ENCODE peak calls at places on chromosomes 12 and 14, in four cellular contexts. Q is pancreas, N is fibroblast of lung, V is A549. M is an unnamed sample.
A peak's percentile ranks its signal among the peaks of the same experiment; 100 is the strongest.

GRCh38 chr12:108700833-108701450 is 30.4 kb downstream of the CORO1C start:
- DNase-seq in Q (no peak), N (peak; percentile 58), V (no peak), M (no peak)

GRCh38 chr14:84003316-84003715 is 1526.6 kb upstream of the FLRT2 start:
- DNase-seq in Q (no peak), N (no peak), V (no peak), M (no peak)

GRCh38 chr12:119843100-119843499 is 34.0 kb downstream of the CIT start:
- DNase-seq in Q (no peak), N (peak; percentile 47), V (no peak), M (peak; percentile 20)

GRCh38 chr14:69643430-69644200 is 32.2 kb downstream of the SUSD6 start:
- DNase-seq in Q (peak; percentile 71), N (no peak), V (peak; percentile 80), M (no peak)

GRCh38 chr14:21379338-21379737 is 4.5 kb downstream of the SUPT16H start:
- DNase-seq in Q (no peak), N (no peak), V (no peak), M (no peak)

GRCh38 chr12:51874013-51874412 is 13.9 kb upstream of the ANKRD33 start:
- DNase-seq in Q (no peak), N (no peak), V (no peak), M (no peak)

GRCh38 chr12:46446645-46447044 is 74.1 kb upstream of the SLC38A2 start:
- DNase-seq in Q (no peak), N (peak; percentile 15), V (no peak), M (no peak)

GRCh38 chr12:42790761-42791151 is 201.2 kb upstream of the PRICKLE1 start:
- DNase-seq in Q (no peak), N (peak; percentile 73), V (peak; percentile 53), M (no peak)

GRCh38 chr12:106840217-106840616 is 65.7 kb downstream of the RIC8B start:
- DNase-seq in Q (no peak), N (peak; percentile 46), V (peak; percentile 80), M (no peak)

GRCh38 chr12:30025317-30025716 is 241.6 kb upstream of the TMTC1 start:
- DNase-seq in Q (no peak), N (no peak), V (no peak), M (no peak)

GRCh38 chr14:56195219-56195618 is 77.0 kb downstream of the PELI2 start:
- DNase-seq in Q (no peak), N (no peak), V (no peak), M (no peak)

GRCh38 chr12:124396544-124397398 is 101.9 kb downstream of the RFLNA start:
- DNase-seq in Q (no peak), N (no peak), V (peak; percentile 48), M (no peak)

GRCh38 chr14:64117671-64118402 is 176.3 kb downstream of the ESR2 start:
- DNase-seq in Q (peak; percentile 61), N (peak; percentile 57), V (peak; percentile 19), M (peak; percentile 52)

GRCh38 chr14:33488547-33488946 is 462.3 kb downstream of the EGLN3 start:
- DNase-seq in Q (no peak), N (no peak), V (no peak), M (no peak)

GRCh38 chr14:79605863-79606262 is 605.4 kb downstream of the DIO2 start:
- DNase-seq in Q (no peak), N (no peak), V (no peak), M (no peak)

GRCh38 chr12:54980341-54980740 is 4.2 kb downstream of the TESPA1 start:
- DNase-seq in Q (no peak), N (no peak), V (no peak), M (no peak)

GRCh38 chr12:3617565-3617964 is 126.6 kb downstream of the PRMT8 start:
- DNase-seq in Q (peak; percentile 14), N (no peak), V (no peak), M (no peak)

GRCh38 chr12:49588761-49589516 is 16.5 kb downstream of the FAM186B start:
- DNase-seq in Q (no peak), N (no peak), V (no peak), M (no peak)

GRCh38 chr12:104626069-104626690 is 169.4 kb downstream of the CHST11 start:
- DNase-seq in Q (no peak), N (no peak), V (no peak), M (no peak)

GRCh38 chr12:81627336-81628189 is 131.6 kb downstream of the PPFIA2 start:
- DNase-seq in Q (no peak), N (peak; percentile 70), V (peak; percentile 65), M (no peak)

GRCh38 chr12:6341439-6342139 is at the start of gene TNFRSF1A:
- DNase-seq in Q (no peak), N (peak; percentile 90), V (peak; percentile 91), M (no peak)

GRCh38 chr12:89685363-89685972 is 23.2 kb downstream of the ATP2B1 start:
- DNase-seq in Q (no peak), N (no peak), V (no peak), M (no peak)

GRCh38 chr14:23154876-23155587 is 28.4 kb downstream of the SLC7A8 start:
- DNase-seq in Q (no peak), N (peak; percentile 95), V (peak; percentile 41), M (peak; percentile 90)

GRCh38 chr14:31386271-31386670 is 34.1 kb downstream of the HEATR5A start:
- DNase-seq in Q (no peak), N (no peak), V (no peak), M (no peak)
- TF ChIP-seq CTCF in Q (no peak), N (no peak), V (no peak), M (no peak)

DNA sequence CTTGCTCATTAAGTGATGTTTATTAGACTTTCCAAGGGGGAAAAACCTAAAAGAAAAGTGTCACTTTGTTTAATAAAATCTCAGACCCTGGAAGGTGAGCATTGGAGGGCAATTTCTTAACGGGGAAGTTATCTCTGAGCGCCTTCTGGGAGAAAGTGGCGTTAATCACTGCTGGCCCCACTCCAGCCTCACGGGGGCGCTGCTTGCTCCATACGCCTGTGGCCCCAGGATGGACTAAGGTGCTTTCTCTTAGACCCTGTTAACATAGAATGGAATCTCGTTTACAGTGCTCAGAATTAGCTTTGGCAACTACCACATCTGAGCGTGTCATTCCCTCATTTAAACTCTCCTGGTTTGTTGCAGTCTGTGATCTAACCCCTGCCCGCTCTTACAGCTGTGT is 16.4 kb upstream of the PRIMA1 start:
- DNase-seq in Q (no peak), N (no peak), V (no peak), M (no peak)
- TF ChIP-seq CTCF in Q (no peak), N (no peak), V (no peak), M (no peak)

DNA sequence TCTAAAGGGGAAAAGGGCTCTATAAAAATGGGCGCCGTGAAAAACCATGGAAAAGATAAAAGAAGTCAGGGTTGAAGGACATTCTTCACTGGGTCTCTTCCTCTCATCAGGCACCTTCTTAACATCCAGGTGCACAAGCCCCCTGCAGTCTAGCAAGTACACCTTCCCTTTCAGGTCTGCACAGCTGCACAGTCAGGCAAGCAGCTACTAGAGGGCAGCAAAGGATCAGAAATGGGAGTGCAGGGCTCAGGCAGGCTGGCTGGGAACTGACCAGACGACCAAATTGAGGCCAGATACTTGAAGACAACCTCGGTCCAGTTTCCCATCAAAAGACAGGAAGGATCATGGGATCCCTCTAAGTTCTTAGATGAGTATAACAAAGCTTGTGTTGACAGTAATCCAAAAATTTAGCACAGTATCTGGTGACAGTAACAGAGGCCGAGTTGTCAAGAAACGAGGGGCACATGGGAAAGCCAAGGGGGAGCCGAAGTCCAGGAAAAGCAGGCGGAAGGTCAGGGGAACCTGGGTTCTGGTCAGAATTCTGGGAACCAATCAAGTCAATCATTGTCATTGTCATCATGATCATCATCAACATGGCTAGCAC is 10.1 kb upstream of the GRIP1 start:
- DNase-seq in Q (peak; percentile 61), N (peak; percentile 11), V (peak; percentile 71), M (no peak)
- TF ChIP-seq CTCF in Q (peak; percentile 36), N (peak; percentile 43), V (peak; percentile 55), M (peak; percentile 27)

DNA sequence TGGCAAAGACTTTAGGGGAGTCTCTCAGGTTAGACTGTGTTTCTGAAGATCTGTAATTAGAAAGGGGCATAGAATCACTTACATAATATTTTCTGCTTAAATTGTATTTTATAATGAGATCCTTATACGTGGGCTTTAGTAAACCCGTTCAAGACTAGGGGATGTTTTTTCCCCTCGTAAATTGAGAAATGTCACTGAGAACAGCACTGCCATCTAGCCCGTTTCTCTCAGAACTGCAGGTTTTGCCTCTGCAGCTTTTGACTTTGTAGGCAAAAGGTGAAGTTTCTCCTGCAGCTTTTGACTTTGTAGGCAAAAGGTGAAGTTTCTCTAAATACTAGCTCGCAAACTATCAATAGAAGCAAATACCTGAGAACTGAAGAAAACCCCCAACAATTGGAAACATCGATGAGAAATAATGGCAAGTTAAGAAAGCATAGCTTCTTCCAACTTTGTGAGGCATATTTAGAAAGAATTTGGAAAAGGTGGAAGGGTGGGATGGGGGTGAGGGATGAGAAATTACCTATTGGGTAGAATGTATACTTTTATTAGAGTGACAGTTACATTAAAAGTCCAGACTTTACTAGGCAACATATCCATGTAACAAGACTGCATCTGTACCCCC is 9.9 kb upstream of the ASPG start:
- DNase-seq in Q (no peak), N (peak; percentile 22), V (no peak), M (no peak)
- TF ChIP-seq CTCF in Q (no peak), N (peak; percentile 58), V (peak; percentile 42), M (no peak)

DNA sequence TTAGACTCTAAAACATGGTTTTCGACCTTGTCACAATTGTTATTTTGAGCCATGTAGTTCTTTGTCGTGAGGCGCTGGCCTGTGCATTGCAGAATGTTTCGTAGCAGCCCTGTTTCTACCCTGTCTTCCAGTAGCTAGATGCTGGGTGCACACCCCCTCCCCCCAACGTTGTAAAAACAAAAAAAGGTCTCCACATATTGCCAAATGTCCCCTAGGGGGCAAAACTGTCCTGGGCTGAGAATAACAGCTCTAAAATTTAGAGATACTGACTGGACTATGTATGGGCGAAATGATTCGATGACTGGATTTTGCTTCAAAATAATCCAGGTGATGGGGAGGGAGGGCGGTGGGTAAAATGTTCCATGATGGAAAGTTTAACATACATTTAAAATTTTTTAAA is 126.1 kb upstream of the FUT8 start:
- DNase-seq in Q (no peak), N (peak; percentile 20), V (peak; percentile 23), M (no peak)
- TF ChIP-seq CTCF in Q (no peak), N (peak; percentile 30), V (peak; percentile 19), M (peak; percentile 19)

GRCh38 chr12:122062832-122063690 is 15.5 kb upstream of the MLXIP start:
- DNase-seq in Q (peak; percentile 72), N (peak; percentile 92), V (peak; percentile 81), M (no peak)

GRCh38 chr12:122061253-122061652 is 17.3 kb upstream of the MLXIP start:
- DNase-seq in Q (no peak), N (no peak), V (no peak), M (no peak)

GRCh38 chr12:122063691-122064033 is 14.9 kb upstream of the MLXIP start:
- DNase-seq in Q (no peak), N (no peak), V (no peak), M (no peak)

GRCh38 chr12:122064780-122065588 is 13.6 kb upstream of the MLXIP start:
- DNase-seq in Q (no peak), N (peak; percentile 81), V (peak; percentile 74), M (no peak)

GRCh38 chr12:122064034-122064777 is 14.3 kb upstream of the MLXIP start:
- DNase-seq in Q (peak; percentile 81), N (peak; percentile 97), V (peak; percentile 98), M (peak; percentile 65)
- TF ChIP-seq CTCF in Q (peak; percentile 21), N (peak; percentile 53), V (peak; percentile 18), M (peak; percentile 26)

GRCh38 chr12:22018860-22019259 is 27.2 kb upstream of the CMAS start:
- DNase-seq in Q (no peak), N (peak; percentile 17), V (peak; percentile 15), M (no peak)
- TF ChIP-seq CTCF in Q (peak; percentile 22), N (no peak), V (peak; percentile 69), M (peak; percentile 29)

GRCh38 chr12:98939350-98939749 is 294.3 kb downstream of the APAF1 start:
- DNase-seq in Q (no peak), N (peak; percentile 43), V (peak; percentile 48), M (no peak)
- TF ChIP-seq CTCF in Q (peak; percentile 18), N (peak; percentile 56), V (peak; percentile 39), M (peak; percentile 41)